ENCODE peak calls at places on chromosome 1, in four cellular contexts. One of them, this sample, is unnamed.

GRCh38 chr1:219938706-219939105 is 10.3 kb upstream of the SLC30A10 start:
- DNase-seq in activated CD4-positive, alpha-beta T cell treated with anti-CD3 and anti-CD28 coated beads, Interleukin-2, amount 50 U/mL, for 24 hours: no peak
- DNase-seq in ELR: peak; percentile 32
- DNase-seq in NCI-H345: no peak
- DNase-seq in this sample: peak; percentile 66

GRCh38 chr1:159800177-159800935 is 1.8 kb upstream of the FCRL6 start:
- DNase-seq in activated CD4-positive, alpha-beta T cell treated with anti-CD3 and anti-CD28 coated beads, Interleukin-2, amount 50 U/mL, for 24 hours: no peak
- DNase-seq in ELR: peak; percentile 58
- DNase-seq in NCI-H345: no peak
- DNase-seq in this sample: peak; percentile 39

GRCh38 chr1:46169811-46170454 is 5.0 kb upstream of the TSPAN1 start:
- DNase-seq in activated CD4-positive, alpha-beta T cell treated with anti-CD3 and anti-CD28 coated beads, Interleukin-2, amount 50 U/mL, for 24 hours: no peak
- DNase-seq in ELR: no peak
- DNase-seq in NCI-H345: no peak
- DNase-seq in this sample: no peak

GRCh38 chr1:183871568-183871967 is 66.6 kb downstream of the RGL1 start:
- DNase-seq in activated CD4-positive, alpha-beta T cell treated with anti-CD3 and anti-CD28 coated beads, Interleukin-2, amount 50 U/mL, for 24 hours: no peak
- DNase-seq in ELR: no peak
- DNase-seq in NCI-H345: no peak
- DNase-seq in this sample: no peak

GRCh38 chr1:206887701-206888100 is 9.5 kb upstream of the IL24 start:
- DNase-seq in activated CD4-positive, alpha-beta T cell treated with anti-CD3 and anti-CD28 coated beads, Interleukin-2, amount 50 U/mL, for 24 hours: no peak
- DNase-seq in ELR: peak; percentile 67
- DNase-seq in NCI-H345: no peak
- DNase-seq in this sample: no peak

GRCh38 chr1:116769561-116769977 is 15.3 kb downstream of the CD2 start:
- DNase-seq in activated CD4-positive, alpha-beta T cell treated with anti-CD3 and anti-CD28 coated beads, Interleukin-2, amount 50 U/mL, for 24 hours: no peak
- DNase-seq in ELR: peak; percentile 46
- DNase-seq in NCI-H345: no peak
- DNase-seq in this sample: peak; percentile 48

GRCh38 chr1:84571150-84571535 is 3.1 kb downstream of the CTBS start:
- DNase-seq in activated CD4-positive, alpha-beta T cell treated with anti-CD3 and anti-CD28 coated beads, Interleukin-2, amount 50 U/mL, for 24 hours: no peak
- DNase-seq in ELR: peak; percentile 77
- DNase-seq in NCI-H345: no peak
- DNase-seq in this sample: peak; percentile 74

GRCh38 chr1:55558515-55558914 is 343.4 kb upstream of the USP24 start:
- DNase-seq in activated CD4-positive, alpha-beta T cell treated with anti-CD3 and anti-CD28 coated beads, Interleukin-2, amount 50 U/mL, for 24 hours: no peak
- DNase-seq in ELR: no peak
- DNase-seq in NCI-H345: no peak
- DNase-seq in this sample: no peak

GRCh38 chr1:3207217-3207848 is 138.3 kb downstream of the PRDM16 start:
- DNase-seq in activated CD4-positive, alpha-beta T cell treated with anti-CD3 and anti-CD28 coated beads, Interleukin-2, amount 50 U/mL, for 24 hours: no peak
- DNase-seq in ELR: no peak
- DNase-seq in NCI-H345: no peak
- DNase-seq in this sample: no peak

GRCh38 chr1:233500111-233500510 is 113.8 kb upstream of the KCNK1 start:
- DNase-seq in activated CD4-positive, alpha-beta T cell treated with anti-CD3 and anti-CD28 coated beads, Interleukin-2, amount 50 U/mL, for 24 hours: no peak
- DNase-seq in ELR: no peak
- DNase-seq in NCI-H345: no peak
- DNase-seq in this sample: no peak

GRCh38 chr1:153490272-153491051 is 30.0 kb upstream of the S100A7 start:
- DNase-seq in activated CD4-positive, alpha-beta T cell treated with anti-CD3 and anti-CD28 coated beads, Interleukin-2, amount 50 U/mL, for 24 hours: no peak
- DNase-seq in ELR: peak; percentile 92
- DNase-seq in NCI-H345: peak; percentile 89
- DNase-seq in this sample: peak; percentile 98

GRCh38 chr1:235937123-235937522 is 70.4 kb upstream of the LYST start:
- DNase-seq in activated CD4-positive, alpha-beta T cell treated with anti-CD3 and anti-CD28 coated beads, Interleukin-2, amount 50 U/mL, for 24 hours: no peak
- DNase-seq in ELR: no peak
- DNase-seq in NCI-H345: no peak
- DNase-seq in this sample: no peak

GRCh38 chr1:94863297-94863911 is 43.2 kb downstream of the SLC44A3 start:
- DNase-seq in activated CD4-positive, alpha-beta T cell treated with anti-CD3 and anti-CD28 coated beads, Interleukin-2, amount 50 U/mL, for 24 hours: no peak
- DNase-seq in ELR: peak; percentile 64
- DNase-seq in NCI-H345: no peak
- DNase-seq in this sample: peak; percentile 75

GRCh38 chr1:3242408-3243270 is 173.6 kb downstream of the PRDM16 start:
- DNase-seq in activated CD4-positive, alpha-beta T cell treated with anti-CD3 and anti-CD28 coated beads, Interleukin-2, amount 50 U/mL, for 24 hours: no peak
- DNase-seq in ELR: no peak
- DNase-seq in NCI-H345: no peak
- DNase-seq in this sample: no peak

GRCh38 chr1:234968470-234968869 is 160.2 kb downstream of the TOMM20 start:
- DNase-seq in activated CD4-positive, alpha-beta T cell treated with anti-CD3 and anti-CD28 coated beads, Interleukin-2, amount 50 U/mL, for 24 hours: no peak
- DNase-seq in ELR: no peak
- DNase-seq in NCI-H345: peak; percentile 25
- DNase-seq in this sample: no peak

GRCh38 chr1:12722626-12723025 is 6.7 kb downstream of the AADACL3 start:
- DNase-seq in activated CD4-positive, alpha-beta T cell treated with anti-CD3 and anti-CD28 coated beads, Interleukin-2, amount 50 U/mL, for 24 hours: no peak
- DNase-seq in ELR: no peak
- DNase-seq in NCI-H345: no peak
- DNase-seq in this sample: no peak

GRCh38 chr1:50424045-50424939 is 1.0 kb upstream of the DMRTA2 start:
- DNase-seq in activated CD4-positive, alpha-beta T cell treated with anti-CD3 and anti-CD28 coated beads, Interleukin-2, amount 50 U/mL, for 24 hours: no peak
- DNase-seq in ELR: no peak
- DNase-seq in NCI-H345: no peak
- DNase-seq in this sample: no peak

GRCh38 chr1:234611153-234611798 is 1.3 kb upstream of the IRF2BP2 start:
- DNase-seq in activated CD4-positive, alpha-beta T cell treated with anti-CD3 and anti-CD28 coated beads, Interleukin-2, amount 50 U/mL, for 24 hours: no peak
- DNase-seq in ELR: peak; percentile 85
- DNase-seq in NCI-H345: peak; percentile 91
- DNase-seq in this sample: peak; percentile 91

GRCh38 chr1:24502168-24503002 is at the start of gene RCAN3:
- DNase-seq in activated CD4-positive, alpha-beta T cell treated with anti-CD3 and anti-CD28 coated beads, Interleukin-2, amount 50 U/mL, for 24 hours: peak; percentile 81
- DNase-seq in ELR: peak; percentile 87
- DNase-seq in NCI-H345: peak; percentile 93
- DNase-seq in this sample: peak; percentile 76

GRCh38 chr1:175725684-175726083 is 17.7 kb downstream of the TNR start:
- DNase-seq in activated CD4-positive, alpha-beta T cell treated with anti-CD3 and anti-CD28 coated beads, Interleukin-2, amount 50 U/mL, for 24 hours: no peak
- DNase-seq in ELR: peak; percentile 38
- DNase-seq in NCI-H345: no peak
- DNase-seq in this sample: peak; percentile 25

GRCh38 chr1:23282967-23283366 is 61.1 kb downstream of the HNRNPR start:
- DNase-seq in activated CD4-positive, alpha-beta T cell treated with anti-CD3 and anti-CD28 coated beads, Interleukin-2, amount 50 U/mL, for 24 hours: no peak
- DNase-seq in ELR: peak; percentile 87
- DNase-seq in NCI-H345: no peak
- DNase-seq in this sample: peak; percentile 85

GRCh38 chr1:160541622-160542302 is 18.7 kb upstream of the SLAMF6 start:
- DNase-seq in activated CD4-positive, alpha-beta T cell treated with anti-CD3 and anti-CD28 coated beads, Interleukin-2, amount 50 U/mL, for 24 hours: no peak
- DNase-seq in ELR: no peak
- DNase-seq in NCI-H345: no peak
- DNase-seq in this sample: no peak

GRCh38 chr1:116853680-116854191 is 56.0 kb upstream of the PTGFRN start:
- DNase-seq in activated CD4-positive, alpha-beta T cell treated with anti-CD3 and anti-CD28 coated beads, Interleukin-2, amount 50 U/mL, for 24 hours: no peak
- DNase-seq in ELR: peak; percentile 89
- DNase-seq in NCI-H345: peak; percentile 58
- DNase-seq in this sample: peak; percentile 90

GRCh38 chr1:85333186-85333585 is 56.8 kb upstream of the BCL10 start:
- DNase-seq in activated CD4-positive, alpha-beta T cell treated with anti-CD3 and anti-CD28 coated beads, Interleukin-2, amount 50 U/mL, for 24 hours: no peak
- DNase-seq in ELR: no peak
- DNase-seq in NCI-H345: no peak
- DNase-seq in this sample: no peak

GRCh38 chr1:192489748-192490147 is 85.8 kb upstream of the RGS1 start:
- DNase-seq in activated CD4-positive, alpha-beta T cell treated with anti-CD3 and anti-CD28 coated beads, Interleukin-2, amount 50 U/mL, for 24 hours: no peak
- DNase-seq in ELR: peak; percentile 78
- DNase-seq in NCI-H345: peak; percentile 60
- DNase-seq in this sample: peak; percentile 96

GRCh38 chr1:41152622-41153044 is 89.5 kb downstream of the SCMH1 start:
- DNase-seq in activated CD4-positive, alpha-beta T cell treated with anti-CD3 and anti-CD28 coated beads, Interleukin-2, amount 50 U/mL, for 24 hours: no peak
- DNase-seq in ELR: peak; percentile 95
- DNase-seq in NCI-H345: no peak
- DNase-seq in this sample: peak; percentile 96

GRCh38 chr1:89911186-89911976 is 83.5 kb upstream of the ZNF326 start:
- DNase-seq in activated CD4-positive, alpha-beta T cell treated with anti-CD3 and anti-CD28 coated beads, Interleukin-2, amount 50 U/mL, for 24 hours: no peak
- DNase-seq in ELR: no peak
- DNase-seq in NCI-H345: no peak
- DNase-seq in this sample: no peak

GRCh38 chr1:71572038-71572437 is 491.2 kb upstream of the ZRANB2 start:
- DNase-seq in activated CD4-positive, alpha-beta T cell treated with anti-CD3 and anti-CD28 coated beads, Interleukin-2, amount 50 U/mL, for 24 hours: no peak
- DNase-seq in ELR: no peak
- DNase-seq in NCI-H345: no peak
- DNase-seq in this sample: no peak

GRCh38 chr1:247447162-247447909 is 10.6 kb downstream of the OR2B11 start:
- DNase-seq in activated CD4-positive, alpha-beta T cell treated with anti-CD3 and anti-CD28 coated beads, Interleukin-2, amount 50 U/mL, for 24 hours: no peak
- DNase-seq in ELR: no peak
- DNase-seq in NCI-H345: no peak
- DNase-seq in this sample: no peak

GRCh38 chr1:154407021-154407865 is 2.1 kb downstream of the IL6R start:
- DNase-seq in activated CD4-positive, alpha-beta T cell treated with anti-CD3 and anti-CD28 coated beads, Interleukin-2, amount 50 U/mL, for 24 hours: no peak
- DNase-seq in ELR: no peak
- DNase-seq in NCI-H345: no peak
- DNase-seq in this sample: no peak

GRCh38 chr1:234875328-234875952 is 253.2 kb downstream of the TOMM20 start:
- DNase-seq in activated CD4-positive, alpha-beta T cell treated with anti-CD3 and anti-CD28 coated beads, Interleukin-2, amount 50 U/mL, for 24 hours: no peak
- DNase-seq in ELR: no peak
- DNase-seq in NCI-H345: no peak
- DNase-seq in this sample: no peak

GRCh38 chr1:164914208-164914607 is 355.2 kb downstream of the PBX1 start:
- DNase-seq in activated CD4-positive, alpha-beta T cell treated with anti-CD3 and anti-CD28 coated beads, Interleukin-2, amount 50 U/mL, for 24 hours: no peak
- DNase-seq in ELR: no peak
- DNase-seq in NCI-H345: no peak
- DNase-seq in this sample: peak; percentile 60

GRCh38 chr1:243712890-243713425 is 137.1 kb downstream of the AKT3 start:
- DNase-seq in activated CD4-positive, alpha-beta T cell treated with anti-CD3 and anti-CD28 coated beads, Interleukin-2, amount 50 U/mL, for 24 hours: no peak
- DNase-seq in ELR: no peak
- DNase-seq in NCI-H345: peak; percentile 60
- DNase-seq in this sample: peak; percentile 19

GRCh38 chr1:244063498-244063897 is 12.4 kb downstream of the ZBTB18 start:
- DNase-seq in activated CD4-positive, alpha-beta T cell treated with anti-CD3 and anti-CD28 coated beads, Interleukin-2, amount 50 U/mL, for 24 hours: no peak
- DNase-seq in ELR: no peak
- DNase-seq in NCI-H345: no peak
- DNase-seq in this sample: no peak

GRCh38 chr1:76826072-76826827 is 41.0 kb upstream of the ST6GALNAC5 start:
- DNase-seq in activated CD4-positive, alpha-beta T cell treated with anti-CD3 and anti-CD28 coated beads, Interleukin-2, amount 50 U/mL, for 24 hours: no peak
- DNase-seq in ELR: peak; percentile 76
- DNase-seq in NCI-H345: no peak
- DNase-seq in this sample: peak; percentile 72

GRCh38 chr1:225765982-225766674 is 11.5 kb upstream of the SRP9 start:
- DNase-seq in activated CD4-positive, alpha-beta T cell treated with anti-CD3 and anti-CD28 coated beads, Interleukin-2, amount 50 U/mL, for 24 hours: no peak
- DNase-seq in ELR: no peak
- DNase-seq in NCI-H345: no peak
- DNase-seq in this sample: no peak

GRCh38 chr1:169886422-169886821 is 7.3 kb downstream of the SCYL3 start:
- DNase-seq in activated CD4-positive, alpha-beta T cell treated with anti-CD3 and anti-CD28 coated beads, Interleukin-2, amount 50 U/mL, for 24 hours: no peak
- DNase-seq in ELR: no peak
- DNase-seq in NCI-H345: no peak
- DNase-seq in this sample: no peak